ENCODE peak calls at places on chromosomes 12 and 14, in four cellular contexts. S is H1, V is K562, Z is HepG2. Y is an unnamed sample.

GRCh38 chr12:1277905-1278304 is 286.9 kb downstream of the ERC1 start:
- DNase-seq in S (no peak), V (no peak), Z (peak; percentile 64), Y (no peak)

GRCh38 chr14:61188196-61188595 is 92.9 kb downstream of the TMEM30B start:
- DNase-seq in S (peak; percentile 82), V (no peak), Z (no peak), Y (no peak)

GRCh38 chr12:113299619-113300237 is 35.2 kb downstream of the SLC8B1 start:
- DNase-seq in S (no peak), V (peak; percentile 73), Z (peak; percentile 54), Y (no peak)

GRCh38 chr12:60231301-60231700 is 635.5 kb downstream of the SLC16A7 start:
- DNase-seq in S (no peak), V (no peak), Z (no peak), Y (no peak)

GRCh38 chr12:14873440-14874185 is 12.0 kb downstream of the MGP start:
- DNase-seq in S (no peak), V (no peak), Z (no peak), Y (no peak)

GRCh38 chr12:13702401-13702800 is 279.0 kb downstream of the GRIN2B start:
- DNase-seq in S (no peak), V (no peak), Z (no peak), Y (no peak)

GRCh38 chr12:129839679-129840078 is 64.1 kb downstream of the TMEM132D start:
- DNase-seq in S (no peak), V (no peak), Z (no peak), Y (no peak)

GRCh38 chr14:101072531-101072930 is 169.0 kb upstream of the RTL1 start:
- DNase-seq in S (peak; percentile 45), V (no peak), Z (no peak), Y (no peak)

GRCh38 chr12:39935275-39935674 is 170.6 kb downstream of the SLC2A13 start:
- DNase-seq in S (no peak), V (no peak), Z (no peak), Y (no peak)

GRCh38 chr12:84131076-84131475 is 781.5 kb downstream of the SLC6A15 start:
- DNase-seq in S (no peak), V (no peak), Z (no peak), Y (no peak)

GRCh38 chr14:102949801-102950451 is 27.5 kb downstream of the AMN start:
- DNase-seq in S (no peak), V (no peak), Z (no peak), Y (no peak)

GRCh38 chr12:25463005-25463404 is 90.1 kb downstream of the LMNTD1 start:
- DNase-seq in S (no peak), V (no peak), Z (no peak), Y (no peak)

GRCh38 chr12:48750769-48751356 is 34.4 kb upstream of the CCNT1 start:
- DNase-seq in S (no peak), V (no peak), Z (no peak), Y (no peak)

GRCh38 chr12:102026728-102027127 is 35.1 kb downstream of the WASHC3 start:
- DNase-seq in S (no peak), V (no peak), Z (no peak), Y (no peak)

GRCh38 chr12:104482113-104482512 is 25.4 kb downstream of the CHST11 start:
- DNase-seq in S (no peak), V (no peak), Z (no peak), Y (no peak)

GRCh38 chr12:46585854-46586621 is 213.5 kb upstream of the SLC38A2 start:
- DNase-seq in S (no peak), V (peak; percentile 81), Z (peak; percentile 93), Y (no peak)

GRCh38 chr14:60977848-60978247 is 3.0 kb downstream of the TRMT5 start:
- DNase-seq in S (no peak), V (no peak), Z (no peak), Y (no peak)

GRCh38 chr14:99718811-99719192 is 34.7 kb downstream of the CYP46A1 start:
- DNase-seq in S (no peak), V (no peak), Z (no peak), Y (no peak)

GRCh38 chr14:73684627-73685026 is 29.6 kb downstream of the PNMA1 start:
- DNase-seq in S (no peak), V (no peak), Z (no peak), Y (no peak)

GRCh38 chr14:69573205-69573840 is 1.3 kb downstream of the CCDC177 start:
- DNase-seq in S (peak; percentile 48), V (no peak), Z (no peak), Y (no peak)

GRCh38 chr14:61710853-61711817 is 15.8 kb downstream of the HIF1A start:
- DNase-seq in S (no peak), V (no peak), Z (peak; percentile 32), Y (no peak)

GRCh38 chr12:68536885-68537284 is 73.8 kb upstream of the RAP1B start:
- DNase-seq in S (no peak), V (no peak), Z (no peak), Y (no peak)

GRCh38 chr12:121766290-121767039 is 27.0 kb downstream of the RHOF start:
- DNase-seq in S (no peak), V (no peak), Z (no peak), Y (no peak)

GRCh38 chr12:5773550-5773949 is 171.5 kb downstream of the ANO2 start:
- DNase-seq in S (no peak), V (no peak), Z (no peak), Y (no peak)

GRCh38 chr12:42763682-42764081 is 174.1 kb upstream of the PRICKLE1 start:
- DNase-seq in S (no peak), V (no peak), Z (no peak), Y (no peak)

GRCh38 chr12:120356567-120357030 is 12.4 kb downstream of the MSI1 start:
- DNase-seq in S (peak; percentile 90), V (peak; percentile 89), Z (peak; percentile 56), Y (peak; percentile 17)

GRCh38 chr12:112134731-112135130 is 9.4 kb downstream of the TRAFD1 start:
- DNase-seq in S (no peak), V (no peak), Z (no peak), Y (no peak)

GRCh38 chr14:61557854-61558253 is 137.5 kb upstream of the HIF1A start:
- DNase-seq in S (no peak), V (no peak), Z (no peak), Y (no peak)

GRCh38 chr12:69055706-69056105 is 122.7 kb upstream of the CPM start:
- DNase-seq in S (no peak), V (no peak), Z (no peak), Y (no peak)

GRCh38 chr12:50980545-50980944 is 28.2 kb downstream of the HIGD1C start:
- DNase-seq in S (no peak), V (no peak), Z (peak; percentile 88), Y (no peak)

GRCh38 chr14:55482936-55483605 is 42.7 kb upstream of the TBPL2 start:
- DNase-seq in S (no peak), V (no peak), Z (no peak), Y (no peak)
- TF ChIP-seq BRCA1 in S (no peak), V (no peak), Z (no peak), Y (no peak)

GRCh38 chr14:95892142-95892541 is 15.5 kb downstream of the TUNAR start:
- DNase-seq in S (no peak), V (no peak), Z (no peak), Y (no peak)

GRCh38 chr14:95889236-95889979 is 12.8 kb downstream of the TUNAR start:
- DNase-seq in S (no peak), V (no peak), Z (no peak), Y (peak; percentile 5)

GRCh38 chr14:95887351-95887750 is 10.7 kb downstream of the TUNAR start:
- DNase-seq in S (no peak), V (no peak), Z (no peak), Y (no peak)

GRCh38 chr14:95895720-95896119 is 19.1 kb downstream of the TUNAR start:
- DNase-seq in S (peak; percentile 77), V (peak; percentile 20), Z (peak; percentile 18), Y (no peak)

DNA sequence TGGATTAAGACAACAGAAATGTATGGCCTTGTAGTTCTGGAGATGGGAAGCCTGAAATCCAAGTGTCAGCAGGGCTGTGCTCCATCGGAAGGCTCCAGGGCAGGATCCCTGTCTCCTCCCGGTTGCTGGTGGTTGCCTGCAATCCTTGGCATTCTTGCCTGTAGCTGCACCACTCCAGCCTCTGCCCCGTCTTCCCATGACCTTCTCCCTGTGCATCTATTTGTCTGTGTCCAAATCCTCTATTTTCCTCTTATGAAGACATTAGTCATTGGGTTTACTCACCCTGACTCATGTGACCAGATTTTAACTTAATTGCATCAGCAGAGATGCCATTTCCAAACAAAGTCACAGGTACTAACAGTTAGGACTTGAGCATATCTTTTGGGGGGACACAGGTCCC is 15.1 kb downstream of the TUNAR start:
- DNase-seq in S (no peak), V (no peak), Z (no peak), Y (no peak)
- TF ChIP-seq BRCA1 in S (no peak), V (no peak), Z (no peak), Y (no peak)

GRCh38 chr14:63578300-63578699 is 35.1 kb upstream of the PPP2R5E start:
- DNase-seq in S (no peak), V (no peak), Z (no peak), Y (no peak)
- TF ChIP-seq BRCA1 in S (no peak), V (no peak), Z (no peak), Y (no peak)

DNA sequence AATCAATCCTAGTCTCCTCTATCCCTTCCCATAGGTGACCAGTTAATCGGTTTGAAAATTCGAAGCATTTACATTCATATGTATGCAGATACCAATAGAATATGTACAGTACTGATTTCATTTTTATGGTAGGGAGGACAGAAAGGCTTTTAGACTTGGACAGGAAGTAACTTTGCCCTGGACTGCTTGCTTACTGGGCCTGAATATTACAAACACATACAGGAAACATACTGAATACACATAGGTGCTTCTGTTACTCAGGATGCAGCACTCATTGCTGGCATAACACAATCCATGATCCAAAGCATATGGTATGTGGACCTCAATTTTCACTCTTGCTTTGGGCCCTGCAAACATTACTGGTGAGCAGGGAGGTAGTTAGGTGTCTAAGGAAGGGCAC is 71.1 kb downstream of the CATSPERB start:
- DNase-seq in S (no peak), V (no peak), Z (no peak), Y (no peak)
- TF ChIP-seq BRCA1 in S (no peak), V (no peak), Z (no peak), Y (no peak)

GRCh38 chr12:94615284-94616216 is 34.8 kb downstream of the TMCC3 start:
- DNase-seq in S (no peak), V (peak; percentile 49), Z (peak; percentile 35), Y (no peak)

GRCh38 chr12:94614288-94614721 is 36.1 kb downstream of the TMCC3 start:
- DNase-seq in S (no peak), V (no peak), Z (no peak), Y (no peak)

GRCh38 chr12:94618995-94619695 is 31.2 kb downstream of the TMCC3 start:
- DNase-seq in S (no peak), V (no peak), Z (no peak), Y (no peak)

GRCh38 chr12:94617101-94617500 is 33.3 kb downstream of the TMCC3 start:
- DNase-seq in S (no peak), V (no peak), Z (no peak), Y (no peak)

DNA sequence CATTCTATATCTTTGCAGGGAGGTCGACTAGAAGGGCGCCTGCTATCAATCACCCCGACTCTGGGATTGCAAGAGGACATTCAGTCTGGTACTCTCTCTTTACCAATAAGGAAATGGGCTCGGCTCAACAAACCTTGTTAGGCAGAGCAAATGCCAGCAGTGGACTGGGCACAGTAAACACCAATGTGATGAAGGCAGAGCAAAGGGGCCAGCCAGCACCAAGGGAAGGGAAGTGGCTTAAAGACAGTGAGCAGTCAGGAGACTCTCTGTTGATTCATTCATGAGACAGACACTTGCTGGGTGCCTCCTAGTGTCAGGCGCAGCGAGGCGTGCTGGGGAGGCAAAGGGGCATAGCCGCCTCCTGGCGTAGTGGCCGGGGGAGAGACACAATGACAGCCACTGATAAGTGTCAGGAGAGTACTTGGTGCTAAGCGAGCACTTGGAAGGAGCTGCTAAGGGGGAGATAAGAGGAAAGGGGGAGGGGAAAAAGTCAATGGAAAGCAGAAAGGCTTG is 34.1 kb downstream of the TMCC3 start:
- DNase-seq in S (no peak), V (peak; percentile 88), Z (no peak), Y (no peak)
- TF ChIP-seq BRCA1 in S (no peak), V (no peak), Z (no peak), Y (no peak)

Y was measured in GM12878.